ENCODE peak calls at places on chromosomes 1 and 21, in seven cellular contexts. H, D, C, B, T, I and E are unnamed samples.

GRCh38 chr1:23370744-23371710 is 1.4 kb upstream of the ZNF436 start:
- DNase-seq in T (peak; percentile 57), C (peak; percentile 38), I (no peak), H (no peak), D (no peak), B (peak; percentile 19), E (no peak)

GRCh38 chr21:38930838-38931237 is 125.1 kb downstream of the ETS2 start:
- DNase-seq in C (peak; percentile 97), D (no peak), I (no peak), B (peak; percentile 95), H (no peak), T (peak; percentile 74), E (no peak)

GRCh38 chr1:206685256-206685748 is 597 bp downstream of the MAPKAPK2 start:
- DNase-seq in T (peak; percentile 66), B (peak; percentile 71), H (no peak), C (peak; percentile 49), I (peak; percentile 81), D (no peak), E (peak; percentile 43)

GRCh38 chr21:41751621-41752020 is 15.2 kb downstream of the RIPK4 start:
- DNase-seq in I (peak; percentile 49), C (no peak), H (no peak), D (peak; percentile 89), B (no peak), T (peak; percentile 63), E (no peak)

GRCh38 chr1:231683439-231684165 is 57.0 kb downstream of the DISC1 start:
- DNase-seq in C (peak; percentile 65), H (no peak), B (no peak), D (no peak), T (no peak), I (no peak), E (no peak)

GRCh38 chr21:15992171-15992570 is 262.4 kb downstream of the USP25 start:
- DNase-seq in H (no peak), I (no peak), C (peak; percentile 33), D (no peak), T (no peak), B (no peak), E (no peak)

GRCh38 chr1:53495608-53496345 is 36.6 kb downstream of the DMRTB1 start:
- DNase-seq in D (no peak), T (no peak), B (peak; percentile 12), H (peak; percentile 8), C (no peak), I (no peak), E (no peak)

GRCh38 chr21:42858957-42859890 is 20.1 kb downstream of the WDR4 start:
- DNase-seq in D (no peak), H (no peak), B (no peak), I (peak; percentile 55), C (no peak), T (no peak), E (no peak)

GRCh38 chr1:51070011-51070410 is 32.0 kb upstream of the C1orf185 start:
- DNase-seq in H (no peak), I (no peak), T (no peak), D (no peak), B (peak; percentile 7), C (no peak), E (no peak)

DNA sequence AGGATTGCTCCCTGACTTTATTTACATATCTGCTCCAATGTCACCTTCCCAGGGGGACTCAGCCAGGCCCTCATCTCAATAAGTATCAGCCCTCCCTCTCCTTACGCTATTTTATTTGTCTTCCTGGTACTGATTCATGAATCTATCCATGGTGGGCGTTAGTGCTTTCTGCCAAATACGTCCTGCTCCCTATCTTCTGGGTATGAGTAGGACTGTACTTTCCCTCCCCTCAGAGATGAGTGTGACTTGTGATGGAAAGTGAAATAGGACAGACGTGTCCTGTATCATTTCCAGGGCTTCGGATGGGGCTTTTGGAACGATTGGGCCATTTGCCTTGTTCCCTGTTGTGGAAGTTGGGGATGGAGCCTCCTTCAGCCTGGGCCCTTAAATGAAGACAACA is 47.5 kb downstream of the FOXO6 start:
- DNase-seq in B (no peak), C (no peak), D (no peak), I (no peak), T (no peak), H (no peak), E (no peak)
- H3K4me1 ChIP-seq in B (no peaks in the 10 kb centered on the region), C (peaks cover 7% of the 10 kb centered on the region), D (no peaks in the 10 kb centered on the region), I (no peaks in the 10 kb centered on the region), T (peaks cover 4% of the 10 kb centered on the region), H (no peaks in the 10 kb centered on the region), E (no peaks in the 10 kb centered on the region)

DNA sequence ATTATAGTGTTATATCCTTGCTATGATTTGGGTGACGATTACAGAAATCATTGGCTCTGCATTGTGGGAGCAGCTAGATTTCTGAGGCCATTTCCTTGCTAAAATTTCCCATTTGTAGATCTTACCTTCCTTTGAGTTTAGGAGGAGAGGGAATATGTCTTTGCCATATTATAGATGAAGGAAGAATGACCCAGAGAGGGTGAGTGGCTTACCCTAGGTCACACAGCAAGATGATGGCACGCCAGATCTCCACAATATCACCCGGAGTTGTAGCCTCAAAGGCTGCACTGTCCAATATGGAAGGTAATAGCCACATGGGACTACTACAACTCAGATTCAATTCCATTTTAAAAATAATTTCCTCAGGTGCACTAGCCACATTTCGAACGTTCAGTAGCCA is 10.3 kb downstream of the CNTN2 start:
- DNase-seq in B (no peak), D (no peak), I (no peak), H (no peak), T (no peak), C (no peak), E (no peak)
- H3K4me1 ChIP-seq in B (peaks cover 2% of the 10 kb centered on the region), D (no peaks in the 10 kb centered on the region), I (no peaks in the 10 kb centered on the region), H (no peaks in the 10 kb centered on the region), T (no peaks in the 10 kb centered on the region), C (no peaks in the 10 kb centered on the region), E (no peaks in the 10 kb centered on the region)

GRCh38 chr1:109824349-109825115 is 60.8 kb upstream of the EPS8L3 start:
- DNase-seq in H (no peak), C (no peak), B (no peak), T (no peak), I (no peak), D (peak; percentile 48), E (no peak)
- H3K4me1 ChIP-seq in H (peaks cover 28% of the 10 kb centered on the region), C (peaks cover 33% of the 10 kb centered on the region), B (peaks cover 84% of the 10 kb centered on the region), T (peaks cover 8% of the 10 kb centered on the region), I (peaks cover 5% of the 10 kb centered on the region), D (no peaks in the 10 kb centered on the region), E (peaks cover 33% of the 10 kb centered on the region)

DNA sequence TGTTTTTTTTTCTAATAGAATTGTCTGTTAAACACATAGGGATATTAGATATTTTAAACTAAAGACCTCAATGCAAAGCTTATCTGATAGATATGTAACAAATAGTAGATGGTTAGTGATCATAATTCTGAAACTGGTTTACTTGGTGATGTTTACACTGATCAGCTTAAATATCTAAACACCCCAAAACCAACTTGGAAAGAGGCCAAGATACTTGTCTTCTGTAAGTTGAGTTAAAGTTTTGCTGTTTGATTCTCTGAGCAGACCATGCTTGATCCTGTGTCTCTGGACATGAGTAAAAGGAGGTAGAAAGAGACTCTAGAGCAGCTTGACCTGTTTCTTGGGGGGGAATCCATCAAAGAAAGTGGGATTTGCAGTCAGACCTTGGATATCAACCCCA is 107.5 kb downstream of the NEK7 start:
- DNase-seq in D (no peak), T (no peak), H (no peak), C (peak; percentile 27), I (no peak), B (no peak), E (no peak)
- H3K4me1 ChIP-seq in D (peaks cover 28% of the 10 kb centered on the region), T (peaks cover 11% of the 10 kb centered on the region), H (peaks cover 30% of the 10 kb centered on the region), C (peaks cover 1% of the 10 kb centered on the region), I (no peaks in the 10 kb centered on the region), B (peaks cover 16% of the 10 kb centered on the region), E (peaks cover 4% of the 10 kb centered on the region)

DNA sequence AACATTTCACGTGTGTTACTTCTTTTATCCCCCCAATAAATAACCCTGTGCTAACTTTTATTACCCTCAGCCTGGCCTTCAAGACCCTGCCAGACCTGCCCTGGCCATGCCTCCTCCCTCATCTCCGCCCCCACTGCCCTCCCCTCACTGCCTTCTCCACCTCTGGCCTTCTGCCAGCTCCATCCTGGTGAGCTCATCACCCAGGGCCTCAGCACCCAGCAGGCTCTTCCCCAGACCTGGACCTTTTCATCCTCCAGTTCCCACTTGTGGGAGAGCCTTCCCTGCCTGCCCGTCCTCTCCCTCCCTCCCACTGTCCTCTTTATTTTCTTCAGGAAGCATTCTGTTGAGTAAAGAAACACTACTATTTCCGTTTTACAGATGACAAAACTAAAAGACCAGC is 72.0 kb downstream of the SLC66A1 start:
- DNase-seq in B (peak; percentile 45), T (peak; percentile 77), H (no peak), I (no peak), D (no peak), C (no peak), E (no peak)
- H3K4me1 ChIP-seq in B (peaks cover 22% of the 10 kb centered on the region), T (peaks cover 38% of the 10 kb centered on the region), H (peaks cover 24% of the 10 kb centered on the region), I (peaks cover 10% of the 10 kb centered on the region), D (no peaks in the 10 kb centered on the region), C (peaks cover 23% of the 10 kb centered on the region), E (peaks cover 10% of the 10 kb centered on the region)